ENCODE peak calls at places on chromosome 2, in four cellular contexts. C is erythroblast, L is AG04449, J is A549. I is an unnamed sample.

GRCh38 chr2:186365406-186365805 is 120.7 kb upstream of the ZC3H15 start:
- DNase-seq in C (no peak), L (no peak), J (no peak), I (no peak)

GRCh38 chr2:98880266-98881152 is 55.5 kb downstream of the CRACDL start:
- DNase-seq in J (no peak), L (no peak), C (no peak), I (no peak)

GRCh38 chr2:19228092-19228670 is 130.2 kb downstream of the OSR1 start:
- DNase-seq in L (no peak), J (no peak), C (no peak), I (no peak)

GRCh38 chr2:226797289-226797988 is 2.2 kb downstream of the IRS1 start:
- DNase-seq in L (no peak), C (no peak), J (no peak), I (peak)

GRCh38 chr2:171711351-171711750 is 24.1 kb downstream of the DYNC1I2 start:
- DNase-seq in J (no peak), L (no peak), C (no peak), I (no peak)

GRCh38 chr2:164757934-164758695 is 83.5 kb downstream of the COBLL1 start:
- DNase-seq in L (no peak), J (peak), C (peak), I (no peak)

GRCh38 chr2:238425979-238426567 is 654 bp upstream of the ASB1 start:
- DNase-seq in J (peak), C (no peak), L (no peak), I (no peak)

GRCh38 chr2:158495175-158495574 is 38.4 kb downstream of the PKP4 start:
- DNase-seq in L (peak), J (no peak), C (no peak), I (no peak)

GRCh38 chr2:224668123-224668909 is 47.8 kb downstream of the CCDC195 start:
- DNase-seq in L (no peak), J (no peak), C (no peak), I (no peak)

GRCh38 chr2:105237045-105237765 is 4.3 kb upstream of the GPR45 start:
- DNase-seq in C (no peak), L (no peak), J (no peak), I (no peak)

GRCh38 chr2:135150711-135151110 is 98.6 kb downstream of the RAB3GAP1 start:
- DNase-seq in C (no peak), L (no peak), J (peak), I (no peak)

GRCh38 chr2:174001107-174001506 is 35.9 kb upstream of the SP3 start:
- DNase-seq in L (no peak), C (no peak), J (no peak), I (no peak)

GRCh38 chr2:79994915-79995419 is 309.6 kb downstream of the LRRTM1 start:
- DNase-seq in C (no peak), L (no peak), J (no peak), I (no peak)

GRCh38 chr2:132667716-132668115 is 2.3 kb downstream of the LYPD1 start:
- DNase-seq in C (no peak), L (no peak), J (no peak), I (no peak)

GRCh38 chr2:201768918-201769317 is 11.8 kb downstream of the ALS2 start:
- DNase-seq in J (no peak), C (no peak), L (no peak), I (no peak)

GRCh38 chr2:30026091-30027055 is 105.0 kb upstream of the ALK start:
- DNase-seq in C (peak), L (peak), J (peak), I (no peak)

GRCh38 chr2:64540615-64541014 is 16.5 kb downstream of the AFTPH start:
- DNase-seq in L (no peak), C (no peak), J (no peak), I (no peak)

GRCh38 chr2:72603481-72603880 is 222.4 kb downstream of the EXOC6B start:
- DNase-seq in C (no peak), J (peak), L (no peak), I (no peak)

GRCh38 chr2:168661404-168661869 is 141.0 kb upstream of the NOSTRIN start:
- DNase-seq in L (no peak), C (no peak), J (no peak), I (no peak)

GRCh38 chr2:20188851-20189250 is 36.1 kb downstream of the SDC1 start:
- DNase-seq in C (no peak), J (no peak), L (no peak), I (no peak)

GRCh38 chr2:159450180-159450579 is 163.7 kb upstream of the WDSUB1 start:
- DNase-seq in J (no peak), C (no peak), L (no peak), I (no peak)

GRCh38 chr2:164014791-164015190 is 279.0 kb upstream of the FIGN start:
- DNase-seq in L (no peak), C (no peak), J (no peak), I (no peak)

GRCh38 chr2:27943138-27943537 is 52.6 kb downstream of the BABAM2 start:
- DNase-seq in L (no peak), J (no peak), C (no peak), I (no peak)

GRCh38 chr2:98913916-98914712 is 21.9 kb downstream of the CRACDL start:
- DNase-seq in L (no peak), C (no peak), J (no peak), I (no peak)

GRCh38 chr2:134839649-134840048 is 1.2 kb downstream of the ACMSD start:
- DNase-seq in L (no peak), C (no peak), J (no peak), I (no peak)

GRCh38 chr2:217920879-217921603 is 81.8 kb downstream of the TNS1 start:
- DNase-seq in L (no peak), C (no peak), J (no peak), I (no peak)

GRCh38 chr2:120658285-120659158 is 77.1 kb upstream of the GLI2 start:
- DNase-seq in J (no peak), L (no peak), C (no peak), I (no peak)

GRCh38 chr2:424306-425172 is 136.6 kb upstream of the ALKAL2 start:
- DNase-seq in L (no peak), C (no peak), J (peak), I (no peak)

GRCh38 chr2:134583462-134583861 is 135.3 kb downstream of the TMEM163 start:
- DNase-seq in J (no peak), C (no peak), L (no peak), I (no peak)

GRCh38 chr2:39512941-39513340 is 75.9 kb upstream of the MAP4K3 start:
- DNase-seq in C (no peak), L (no peak), J (no peak), I (no peak)

GRCh38 chr2:173159794-173160463 is 84.3 kb downstream of the MAP3K20 start:
- DNase-seq in C (peak), L (peak), J (peak), I (peak)

GRCh38 chr2:144801766-144802165 is 281.8 kb upstream of the ZEB2 start:
- DNase-seq in L (peak), C (no peak), J (no peak), I (no peak)

GRCh38 chr2:161761160-161761559 is 136.9 kb downstream of the SLC4A10 start:
- DNase-seq in J (no peak), L (no peak), C (no peak), I (no peak)

GRCh38 chr2:181262782-181263181 is 194.4 kb upstream of the ITGA4 start:
- DNase-seq in L (no peak), J (no peak), C (no peak), I (no peak)

GRCh38 chr2:120531365-120531764 is 185.4 kb downstream of the INHBB start:
- DNase-seq in C (no peak), L (peak), J (no peak), I (no peak)

GRCh38 chr2:134718095-134718955 is 475 bp downstream of the TMEM163 start:
- DNase-seq in C (no peak), L (no peak), J (no peak), I (no peak)

GRCh38 chr2:214881647-214882205 is 72.2 kb upstream of the BARD1 start:
- DNase-seq in J (no peak), C (no peak), L (no peak), I (no peak)

GRCh38 chr2:233813236-233814062 is 35.3 kb downstream of the MROH2A start:
- DNase-seq in L (no peak), C (no peak), J (no peak), I (no peak)

I was measured in colonic mucosa.